ENCODE peak calls at places on chromosomes 5 and 9, in six cellular contexts. D, W, P, L, G and Z are unnamed samples.

GRCh38 chr5:36521838-36522745 is 84.3 kb upstream of the SLC1A3 start:
- DNase-seq in D (no peak), W (no peak), P (no peak), L (no peak), G (no peak), Z (no peak)

GRCh38 chr9:93288891-93289883 is 105.2 kb downstream of the WNK2 start:
- DNase-seq in D (no peak), W (peak), P (peak), L (peak), G (peak), Z (peak)

GRCh38 chr5:157059891-157060290 is 975 bp upstream of the HAVCR1 start:
- DNase-seq in D (no peak), W (no peak), P (no peak), L (peak), G (no peak), Z (no peak)

GRCh38 chr9:77864096-77864889 is 167.3 kb downstream of the GNAQ start:
- DNase-seq in D (no peak), W (no peak), P (peak), L (peak), G (peak), Z (no peak)

GRCh38 chr5:147507480-147508126 is 2.3 kb downstream of the DPYSL3 start:
- DNase-seq in D (no peak), W (no peak), P (peak), L (no peak), G (peak), Z (no peak)

GRCh38 chr5:166349036-166349435 is 1942.4 kb upstream of the WWC1 start:
- DNase-seq in D (no peak), W (no peak), P (peak), L (peak), G (no peak), Z (no peak)

GRCh38 chr5:168085321-168086040 is 206.0 kb upstream of the WWC1 start:
- DNase-seq in D (no peak), W (no peak), P (peak), L (no peak), G (no peak), Z (no peak)

GRCh38 chr5:81756016-81756415 is 5.1 kb upstream of the SSBP2 start:
- DNase-seq in D (no peak), W (no peak), P (no peak), L (peak), G (no peak), Z (no peak)

GRCh38 chr9:37146372-37146771 is 26.0 kb downstream of the ZCCHC7 start:
- DNase-seq in D (no peak), W (no peak), P (peak), L (no peak), G (no peak), Z (no peak)

GRCh38 chr5:150488519-150489357 is 19.2 kb upstream of the NDST1 start:
- DNase-seq in D (no peak), W (no peak), P (peak), L (peak), G (peak), Z (no peak)
- H2BK5ac ChIP-seq in D (no peak), W (peak), P (no peak), L (peak), G (peak), Z (no peak)

GRCh38 chr5:180352116-180352975 is 790 bp downstream of the GFPT2 start:
- DNase-seq in D (peak), W (peak), P (peak), L (peak), G (no peak), Z (no peak)
- H3K18ac ChIP-seq in D (peak), W (peak), P (peak), L (no peak), G (no peak), Z (no peak)

GRCh38 chr5:176784218-176785165 is 25.9 kb upstream of the UNC5A start:
- DNase-seq in D (no peak), W (peak), P (peak), L (peak), G (peak), Z (peak)
- H2BK5ac ChIP-seq in D (peak), W (peak), P (peak), L (no peak), G (no peak), Z (no peak)

DNA sequence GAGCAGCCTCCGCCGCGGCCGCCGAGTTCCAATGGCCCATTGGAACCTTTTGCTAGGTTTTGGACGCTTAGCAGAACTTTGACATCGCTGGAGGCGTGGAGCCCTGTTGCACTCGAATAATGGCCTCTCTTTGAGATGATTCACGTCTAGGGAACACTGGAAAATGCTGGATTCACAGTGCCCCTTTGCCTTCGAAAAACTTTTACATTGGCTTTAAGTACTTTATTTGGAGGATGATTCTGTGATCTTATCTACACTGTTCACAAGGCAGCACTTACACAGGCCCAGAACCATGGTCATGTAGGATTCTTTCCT is 536 bp upstream of the PPIC start:
- DNase-seq in D (no peak), W (no peak), P (no peak), L (peak), G (no peak), Z (no peak)
- H3K18ac ChIP-seq in D (no peak), W (no peak), P (peak), L (peak), G (peak), Z (no peak)

GRCh38 chr9:2745560-2746380 is 28.5 kb downstream of the KCNV2 start:
- DNase-seq in D (peak), W (no peak), P (no peak), L (peak), G (no peak), Z (no peak)
- H2BK5ac ChIP-seq in D (no peak), W (no peak), P (no peak), L (no peak), G (no peak), Z (no peak)